ENCODE peak calls at places on chromosome X, in eight cellular contexts. J, S, Z, D, V, A, Q and B are unnamed samples.

GRCh38 chrX:23900220-23900797 is 7.4 kb downstream of the APOO start:
- DNase-seq in J (no peak), S (no peak), Z (no peak), D (no peak), V (no peak), A (no peak), Q (no peak), B (no peak)

GRCh38 chrX:129957241-129958099 is 25.0 kb upstream of the BCORL1 start:
- DNase-seq in J (no peak), S (peak), Z (no peak), D (no peak), V (peak), A (no peak), Q (peak), B (peak)

GRCh38 chrX:38627683-38628082 is 66.3 kb downstream of the TSPAN7 start:
- DNase-seq in J (no peak), S (no peak), Z (no peak), D (no peak), V (no peak), A (no peak), Q (peak), B (no peak)

GRCh38 chrX:23737413-23737812 is 5.7 kb downstream of the ACOT9 start:
- DNase-seq in J (no peak), S (no peak), Z (no peak), D (no peak), V (no peak), A (no peak), Q (no peak), B (no peak)

GRCh38 chrX:142891046-142891445 is 134.7 kb upstream of the SPANXN4 start:
- DNase-seq in J (no peak), S (no peak), Z (no peak), D (no peak), V (no peak), A (no peak), Q (no peak), B (no peak)

GRCh38 chrX:124726881-124727280 is 380.5 kb downstream of the SH2D1A start:
- DNase-seq in J (no peak), S (no peak), Z (no peak), D (no peak), V (no peak), A (no peak), Q (no peak), B (no peak)

GRCh38 chrX:54921427-54922021 is 900 bp downstream of the TRO start:
- DNase-seq in J (no peak), S (peak), Z (peak), D (peak), V (peak), A (peak), Q (peak), B (peak)

GRCh38 chrX:13742397-13743176 is 8.0 kb downstream of the OFD1 start:
- DNase-seq in J (no peak), S (peak), Z (peak), D (peak), V (no peak), A (peak), Q (no peak), B (peak)

GRCh38 chrX:23804578-23804977 is 21.6 kb downstream of the SAT1 start:
- DNase-seq in J (no peak), S (no peak), Z (no peak), D (no peak), V (no peak), A (no peak), Q (no peak), B (no peak)

GRCh38 chrX:103215768-103216085 is 819 bp downstream of the BEX4 start:
- DNase-seq in J (no peak), S (no peak), Z (no peak), D (no peak), V (no peak), A (no peak), Q (no peak), B (no peak)

GRCh38 chrX:121010218-121010617 is 24.7 kb upstream of the CT47A1 start:
- DNase-seq in J (no peak), S (no peak), Z (no peak), D (no peak), V (no peak), A (no peak), Q (no peak), B (no peak)

GRCh38 chrX:40154229-40154852 is 56.6 kb upstream of the BCOR start:
- DNase-seq in J (peak), S (no peak), Z (no peak), D (no peak), V (no peak), A (no peak), Q (peak), B (no peak)

GRCh38 chrX:7111518-7111917 is 36.0 kb upstream of the STS start:
- DNase-seq in J (no peak), S (no peak), Z (no peak), D (no peak), V (no peak), A (no peak), Q (no peak), B (no peak)

GRCh38 chrX:110282922-110283321 is 35.0 kb downstream of the AMMECR1 start:
- DNase-seq in J (no peak), S (no peak), Z (no peak), D (no peak), V (no peak), A (no peak), Q (no peak), B (no peak)

GRCh38 chrX:119475389-119476101 is 7.3 kb downstream of the SLC25A5 start:
- DNase-seq in J (no peak), S (no peak), Z (no peak), D (no peak), V (no peak), A (no peak), Q (no peak), B (no peak)

GRCh38 chrX:103361798-103362197 is 5.5 kb downstream of the TCEAL9 start:
- DNase-seq in J (no peak), S (no peak), Z (no peak), D (no peak), V (no peak), A (no peak), Q (no peak), B (no peak)

GRCh38 chrX:54357414-54358377 is at the start of gene WNK3:
- DNase-seq in J (no peak), S (no peak), Z (peak), D (peak), V (peak), A (peak), Q (peak), B (peak)

GRCh38 chrX:38664285-38664684 is 102.9 kb downstream of the TSPAN7 start:
- DNase-seq in J (no peak), S (no peak), Z (no peak), D (no peak), V (no peak), A (no peak), Q (peak), B (no peak)

GRCh38 chrX:17656556-17656955 is 80.7 kb upstream of the SCML1 start:
- DNase-seq in J (no peak), S (no peak), Z (no peak), D (no peak), V (no peak), A (no peak), Q (no peak), B (no peak)

GRCh38 chrX:40109288-40110008 is 11.7 kb upstream of the BCOR start:
- DNase-seq in J (no peak), S (peak), Z (peak), D (no peak), V (no peak), A (no peak), Q (peak), B (no peak)